ENCODE peak calls at places on chromosomes 4 and X, in eight cellular contexts. K is HCT116, W is stomach, J is tibial nerve, D is IMR-90, G is ovary, Q is A549, Z is body of pancreas. V is an unnamed sample.

GRCh38 chr4:7362862-7363430 is 71.8 kb downstream of the PSAPL1 start:
- DNase-seq in Q (no peak), J (no peak), D (no peak), G (no peak), W (no peak), Z (no peak), K (no peak), V (no peak)

GRCh38 chrX:50168305-50168704 is 32.5 kb downstream of the AKAP4 start:
- DNase-seq in D (peak), K (no peak), J (no peak), W (no peak), Q (no peak), G (no peak), Z (no peak), V (no peak)

GRCh38 chr4:156991161-156991560 is 19.6 kb upstream of the PDGFC start:
- DNase-seq in Q (no peak), D (no peak), W (no peak), J (no peak), Z (no peak), G (no peak), K (no peak), V (no peak)

GRCh38 chr4:158644341-158644740 is 27.3 kb downstream of the C4orf46 start:
- DNase-seq in W (no peak), D (no peak), J (no peak), K (no peak), Z (no peak), G (no peak), Q (no peak), V (no peak)

GRCh38 chrX:11567528-11568220 is 98.0 kb downstream of the ARHGAP6 start:
- DNase-seq in Q (no peak), D (no peak), K (no peak), W (no peak), G (no peak), Z (no peak), J (no peak), V (no peak)

GRCh38 chr4:83725076-83726074 is 189.5 kb downstream of the GPAT3 start:
- DNase-seq in D (no peak), G (no peak), Q (no peak), Z (no peak), K (no peak), J (no peak), W (no peak), V (no peak)

GRCh38 chr4:85475631-85476233 is 782 bp downstream of the ARHGAP24 start:
- DNase-seq in K (no peak), Z (peak), Q (no peak), W (no peak), D (no peak), G (peak), J (no peak), V (no peak)

GRCh38 chr4:159103406-159104131 is 690 bp downstream of the RAPGEF2 start:
- DNase-seq in Z (peak), J (peak), K (no peak), G (peak), W (peak), Q (peak), D (peak), V (peak)

GRCh38 chr4:169070895-169071218 is 60.8 kb upstream of the CBR4 start:
- DNase-seq in Q (peak), Z (peak), D (no peak), W (peak), K (no peak), G (no peak), J (no peak), V (no peak)

GRCh38 chr4:2792396-2792710 is 532 bp upstream of the SH3BP2 start:
- DNase-seq in W (no peak), Q (no peak), G (no peak), J (no peak), D (no peak), K (no peak), Z (no peak), V (no peak)

GRCh38 chr4:107044170-107044569 is 8.1 kb upstream of the DKK2 start:
- DNase-seq in D (no peak), J (no peak), K (peak), W (no peak), Q (no peak), G (no peak), Z (no peak), V (no peak)

GRCh38 chr4:67104145-67104544 is 441.2 kb downstream of the CENPC start:
- DNase-seq in D (no peak), J (no peak), K (no peak), Q (no peak), W (no peak), G (no peak), Z (no peak), V (no peak)

GRCh38 chr4:16704488-16704887 is 194.0 kb downstream of the LDB2 start:
- DNase-seq in G (no peak), Z (no peak), K (no peak), W (no peak), D (no peak), Q (no peak), J (no peak), V (no peak)

GRCh38 chr4:117479673-117480072 is 394.3 kb upstream of the TRAM1L1 start:
- DNase-seq in Q (no peak), J (no peak), K (no peak), W (no peak), D (peak), Z (no peak), G (no peak), V (no peak)

GRCh38 chrX:129540725-129541184 is 696 bp downstream of the OCRL start:
- DNase-seq in Z (peak), K (no peak), G (no peak), W (peak), J (no peak), Q (peak), D (no peak), V (peak)

GRCh38 chr4:141347738-141348524 is 127.2 kb downstream of the ZNF330 start:
- DNase-seq in J (no peak), Q (no peak), K (no peak), W (no peak), D (peak), Z (no peak), G (no peak), V (no peak)

GRCh38 chr4:142550955-142551354 is 295.1 kb downstream of the INPP4B start:
- DNase-seq in D (no peak), Z (no peak), G (no peak), W (no peak), J (no peak), Q (no peak), K (peak), V (no peak)

GRCh38 chrX:19334945-19335626 is 8.6 kb upstream of the PDHA1 start:
- DNase-seq in G (no peak), Z (no peak), J (no peak), D (peak), K (peak), W (no peak), Q (peak), V (no peak)

GRCh38 chr4:94711635-94712034 is 46.1 kb upstream of the BMPR1B start:
- DNase-seq in J (no peak), K (no peak), Q (no peak), D (no peak), Z (no peak), G (no peak), W (no peak), V (no peak)

GRCh38 chr4:4781936-4782754 is 77.3 kb upstream of the MSX1 start:
- DNase-seq in D (peak), Z (no peak), G (no peak), Q (no peak), K (no peak), J (no peak), W (no peak), V (no peak)

GRCh38 chr4:147546341-147546740 is 65.4 kb downstream of the EDNRA start:
- DNase-seq in D (peak), G (no peak), K (no peak), J (no peak), W (no peak), Z (no peak), Q (peak), V (no peak)

DNA sequence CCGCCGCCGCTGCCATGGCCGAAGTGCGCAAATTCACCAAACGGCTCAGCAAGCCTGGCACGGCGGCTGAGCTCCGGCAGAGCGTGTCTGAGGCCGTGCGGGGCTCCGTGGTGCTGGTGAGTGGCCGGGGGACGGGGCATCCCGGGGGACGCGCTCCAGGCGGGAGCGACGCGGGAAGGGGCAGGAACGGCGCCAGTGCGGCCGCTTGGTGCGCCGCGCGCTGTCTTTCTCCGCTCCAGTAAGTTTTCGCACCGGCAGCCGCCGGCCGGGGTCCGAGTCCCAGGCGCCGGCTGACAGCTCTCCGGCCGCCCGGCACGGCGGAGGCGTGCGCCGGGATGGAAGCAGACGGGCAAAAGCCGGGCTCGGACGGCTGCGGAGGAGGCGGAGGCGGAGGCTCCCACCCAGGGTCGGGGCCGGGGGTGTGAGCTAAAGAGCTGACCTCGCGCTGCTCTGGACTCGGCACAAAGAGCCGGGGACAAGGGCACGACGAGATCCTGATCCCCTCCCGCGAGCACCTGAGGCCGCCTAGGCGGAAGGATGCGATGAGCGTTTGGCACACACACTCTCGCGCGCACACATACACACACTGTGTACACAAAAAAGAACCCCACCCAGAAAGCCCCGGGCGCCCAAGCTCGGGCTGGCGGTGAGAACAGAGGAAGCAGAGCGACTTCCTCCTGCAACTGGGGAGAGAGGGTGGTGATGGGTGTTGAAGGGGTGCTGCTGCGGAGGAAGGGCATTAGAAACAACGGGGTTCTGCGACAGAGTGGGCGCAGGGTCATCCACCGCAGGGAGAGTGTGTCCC is 545 bp downstream of the DOCK11 start:
- DNase-seq in Q (no peak), W (peak), J (peak), G (peak), K (no peak), D (no peak), Z (peak), V (peak)
- TF ChIP-seq POLR2A in Q (no peak), W (no peak), J (peak), G (no peak), K (no peak), D (no peak), Z (no peak), V (no peak)

DNA sequence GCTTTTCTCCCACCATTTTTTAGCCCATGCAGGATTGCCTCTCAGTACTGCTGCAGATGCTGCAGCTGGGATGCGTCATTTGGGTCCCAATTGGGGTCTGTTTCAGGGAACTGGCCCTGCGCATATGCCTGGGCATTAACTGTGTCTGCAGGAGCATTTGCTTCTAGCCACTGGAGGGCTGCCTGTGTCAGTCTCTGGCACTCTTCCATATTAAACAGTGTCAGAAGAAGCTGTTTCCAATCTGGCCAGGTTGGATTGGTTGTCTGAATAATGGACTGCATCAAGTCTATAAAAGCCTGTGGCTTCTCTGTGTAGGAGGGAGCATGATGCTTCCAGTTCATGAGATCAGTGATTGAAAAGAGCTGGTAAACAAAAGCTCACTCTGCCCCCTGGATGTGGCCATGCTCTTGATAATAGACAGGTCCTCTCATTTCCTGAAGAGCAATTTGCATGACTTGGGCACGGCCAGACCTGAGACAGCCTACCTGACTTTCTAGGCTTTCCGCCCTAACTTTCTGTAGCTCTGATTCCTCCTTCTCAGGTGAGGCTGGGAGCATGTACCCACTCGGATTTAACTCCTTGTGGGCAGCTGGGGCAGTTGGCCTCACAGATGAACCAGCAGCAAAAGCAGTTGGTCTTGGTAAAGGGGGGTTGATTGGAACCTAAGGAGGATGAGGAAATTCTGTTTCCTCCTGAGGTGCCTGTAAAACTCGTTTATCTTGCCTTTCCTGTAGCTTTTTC is 29.2 kb downstream of the SULT1E1 start:
- DNase-seq in J (no peak), W (peak), G (no peak), Z (peak), D (no peak), Q (no peak), K (no peak), V (no peak)
- TF ChIP-seq CTCF in J (no peak), W (peak), G (no peak), Z (no peak), D (no peak), Q (no peak), K (no peak), V (no peak)

DNA sequence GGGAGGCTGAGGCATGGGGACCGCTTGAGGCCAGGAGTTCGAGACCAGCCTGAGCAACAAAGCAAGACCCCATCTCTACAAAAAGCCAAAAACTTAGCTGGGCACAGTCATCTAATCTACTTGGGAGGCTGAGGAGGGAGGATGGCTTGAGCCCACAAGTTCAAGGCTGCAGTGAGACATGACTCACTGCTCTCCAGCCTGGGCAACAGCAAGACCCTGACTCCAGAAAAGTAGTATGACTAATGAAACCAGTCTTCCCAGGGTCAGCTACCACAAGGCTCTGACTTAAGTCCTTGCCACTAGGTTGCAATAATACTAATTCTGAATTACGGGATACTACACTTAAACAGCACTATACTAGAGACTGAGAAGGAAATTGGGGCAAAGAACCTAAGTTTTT is 33.1 kb downstream of the ERVMER34-1 start:
- DNase-seq in G (no peak), Z (no peak), W (no peak), K (no peak), J (no peak), Q (no peak), D (peak), V (no peak)
- TF ChIP-seq POLR2A in G (no peak), Z (no peak), W (no peak), K (no peak), J (no peak), Q (no peak), D (no peak), V (no peak)

GRCh38 chr4:139633195-139633594 is 32.4 kb upstream of the MGST2 start:
- DNase-seq in Z (no peak), G (no peak), Q (no peak), J (no peak), D (no peak), K (no peak), W (no peak), V (no peak)

GRCh38 chr4:139630991-139631390 is 34.6 kb upstream of the MGST2 start:
- DNase-seq in Z (no peak), J (no peak), D (no peak), W (no peak), G (no peak), K (no peak), Q (no peak), V (no peak)

GRCh38 chr4:139629761-139630160 is 35.9 kb upstream of the MGST2 start:
- DNase-seq in K (no peak), G (no peak), Z (no peak), W (no peak), Q (no peak), J (no peak), D (no peak), V (no peak)

GRCh38 chr4:139635966-139636365 is 29.7 kb upstream of the MGST2 start:
- DNase-seq in Z (no peak), G (no peak), W (no peak), K (no peak), Q (no peak), D (no peak), J (no peak), V (no peak)

GRCh38 chr4:139633661-139634060 is 32.0 kb upstream of the MGST2 start:
- DNase-seq in Q (peak), K (no peak), G (no peak), D (peak), W (peak), Z (peak), J (peak), V (no peak)
- TF ChIP-seq CTCF in Q (peak), K (peak), G (peak), D (peak), W (peak), Z (peak), J (peak), V (peak)

GRCh38 chr4:186698028-186698427 is 25.6 kb downstream of the FAT1 start:
- DNase-seq in G (no peak), W (no peak), Q (no peak), J (no peak), Z (no peak), D (no peak), K (no peak), V (no peak)

GRCh38 chr4:186698525-186698924 is 25.1 kb downstream of the FAT1 start:
- DNase-seq in J (no peak), K (no peak), D (no peak), W (no peak), Z (no peak), Q (no peak), G (no peak), V (no peak)

GRCh38 chr4:186693159-186693815 is 30.4 kb downstream of the FAT1 start:
- DNase-seq in Z (peak), D (peak), G (peak), K (peak), J (peak), W (peak), Q (peak), V (peak)

GRCh38 chr4:186693894-186694293 is 29.8 kb downstream of the FAT1 start:
- DNase-seq in G (no peak), Z (no peak), J (no peak), D (no peak), Q (no peak), K (no peak), W (no peak), V (no peak)

DNA sequence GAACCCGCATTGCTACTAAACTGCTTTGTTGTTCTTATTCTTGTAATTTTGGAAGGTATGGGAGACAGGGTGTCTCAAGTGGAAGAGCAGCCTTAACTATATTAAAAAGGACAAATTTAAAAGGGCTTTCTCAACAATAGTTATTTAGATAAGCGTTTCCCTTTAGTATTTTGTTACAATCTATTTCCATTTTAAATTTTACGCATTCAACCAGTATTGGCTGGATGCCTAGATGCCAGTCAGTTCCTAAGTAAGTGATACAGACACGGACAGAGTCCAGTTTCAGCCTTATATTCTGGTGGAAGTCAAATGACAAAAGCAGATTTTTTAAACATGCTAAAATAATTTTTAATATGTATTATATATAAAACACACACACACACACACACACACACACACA is 28.3 kb downstream of the FAT1 start:
- DNase-seq in Q (no peak), W (no peak), K (no peak), J (no peak), Z (peak), D (no peak), G (no peak), V (no peak)
- TF ChIP-seq POLR2A in Q (no peak), W (no peak), K (no peak), J (no peak), Z (no peak), D (no peak), G (no peak), V (no peak)

DNA sequence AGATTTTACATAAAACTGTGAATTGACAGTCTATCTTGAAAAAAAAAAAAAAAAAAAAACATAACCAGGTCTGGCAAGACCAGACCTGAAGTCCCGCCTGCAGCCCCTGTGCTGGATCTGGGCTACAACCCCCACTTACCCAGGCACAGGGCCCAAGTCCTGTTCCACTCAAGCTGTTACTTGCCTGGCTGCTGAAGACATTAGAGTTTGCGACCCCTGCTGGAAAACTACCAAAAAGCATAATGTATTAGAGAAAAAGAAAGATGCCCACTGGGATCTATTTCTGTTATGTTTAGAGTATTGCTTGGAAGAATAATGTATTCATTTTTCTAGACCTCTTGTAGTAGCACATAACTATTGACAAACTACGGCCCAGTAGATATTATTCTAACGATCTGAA is 4.7 kb downstream of the HS3ST1 start:
- DNase-seq in Q (peak), J (peak), G (peak), Z (no peak), D (peak), W (no peak), K (no peak), V (no peak)
- TF ChIP-seq CTCF in Q (peak), J (no peak), G (no peak), Z (no peak), D (no peak), W (no peak), K (no peak), V (no peak)

GRCh38 chr4:73589887-73590801 is 30.1 kb downstream of the RASSF6 start:
- DNase-seq in G (no peak), D (no peak), W (no peak), Q (no peak), K (no peak), Z (peak), J (no peak), V (no peak)
- TF ChIP-seq POLR2A in G (no peak), D (no peak), W (no peak), Q (no peak), K (no peak), Z (no peak), J (no peak), V (no peak)

GRCh38 chr4:1516261-1516660 is 110.0 kb upstream of the NKX1-1 start:
- DNase-seq in J (no peak), D (no peak), G (peak), K (no peak), Q (no peak), Z (no peak), W (no peak), V (no peak)

GRCh38 chr4:1515763-1516162 is 109.5 kb upstream of the NKX1-1 start:
- DNase-seq in J (no peak), D (no peak), G (peak), Z (no peak), Q (no peak), W (no peak), K (no peak), V (no peak)

GRCh38 chr4:1513936-1514483 is 107.8 kb upstream of the NKX1-1 start:
- DNase-seq in D (no peak), Q (no peak), G (no peak), K (no peak), Z (no peak), J (no peak), W (no peak), V (no peak)

GRCh38 chr4:1514612-1515011 is 108.4 kb upstream of the NKX1-1 start:
- DNase-seq in G (no peak), Z (no peak), D (no peak), W (no peak), J (no peak), Q (no peak), K (no peak), V (no peak)

GRCh38 chr4:1515156-1515555 is 108.9 kb upstream of the NKX1-1 start:
- DNase-seq in G (no peak), D (no peak), J (no peak), Z (no peak), Q (no peak), W (no peak), K (no peak), V (no peak)
- TF ChIP-seq CTCF in G (no peak), D (no peak), J (no peak), Z (no peak), Q (no peak), W (no peak), K (no peak), V (no peak)

V was measured in gastrocnemius medialis.